ENCODE peak calls at places on chromosome 19, in ten cellular contexts. One of them, this sample, is unnamed.

GRCh38 chr19:12733369-12733896 is 1.1 kb downstream of the TRIR start:
- DNase-seq in breast epithelium: no peak
- DNase-seq in fibroblast of pulmonary artery: peak; percentile 49
- DNase-seq in AG09309: no peak
- DNase-seq in mammary epithelial cell: peak; percentile 44
- DNase-seq in AG10803: peak; percentile 51
- DNase-seq in dorsolateral prefrontal cortex: no peak
- DNase-seq in lower leg skin: no peak
- DNase-seq in cardiac fibroblast: peak; percentile 59
- DNase-seq in B cell: peak; percentile 59
- DNase-seq in this sample: no peak

GRCh38 chr19:23286477-23286876 is 36.3 kb upstream of the ZNF724 start:
- DNase-seq in cardiac fibroblast: no peak
- DNase-seq in lower leg skin: no peak
- DNase-seq in fibroblast of pulmonary artery: no peak
- DNase-seq in AG09309: no peak
- DNase-seq in breast epithelium: no peak
- DNase-seq in AG10803: no peak
- DNase-seq in dorsolateral prefrontal cortex: no peak
- DNase-seq in mammary epithelial cell: no peak
- DNase-seq in B cell: no peak
- DNase-seq in this sample: no peak

GRCh38 chr19:45195764-45196163 is 17.2 kb downstream of the BLOC1S3 start:
- DNase-seq in mammary epithelial cell: no peak
- DNase-seq in breast epithelium: no peak
- DNase-seq in dorsolateral prefrontal cortex: no peak
- DNase-seq in B cell: no peak
- DNase-seq in cardiac fibroblast: no peak
- DNase-seq in AG10803: peak; percentile 58
- DNase-seq in fibroblast of pulmonary artery: no peak
- DNase-seq in AG09309: no peak
- DNase-seq in lower leg skin: no peak
- DNase-seq in this sample: no peak

GRCh38 chr19:35236638-35237400 is 8.3 kb upstream of the FAM187B start:
- DNase-seq in AG09309: no peak
- DNase-seq in breast epithelium: no peak
- DNase-seq in lower leg skin: no peak
- DNase-seq in mammary epithelial cell: peak; percentile 30
- DNase-seq in fibroblast of pulmonary artery: no peak
- DNase-seq in AG10803: no peak
- DNase-seq in cardiac fibroblast: no peak
- DNase-seq in dorsolateral prefrontal cortex: no peak
- DNase-seq in B cell: peak; percentile 56
- DNase-seq in this sample: no peak

GRCh38 chr19:31718041-31718440 is 368.8 kb upstream of the TSHZ3 start:
- DNase-seq in lower leg skin: no peak
- DNase-seq in mammary epithelial cell: peak; percentile 8
- DNase-seq in cardiac fibroblast: no peak
- DNase-seq in B cell: no peak
- DNase-seq in dorsolateral prefrontal cortex: no peak
- DNase-seq in AG09309: no peak
- DNase-seq in fibroblast of pulmonary artery: no peak
- DNase-seq in breast epithelium: no peak
- DNase-seq in AG10803: peak; percentile 3
- DNase-seq in this sample: no peak

GRCh38 chr19:57477191-57478008 is at the start of gene ZNF772:
- DNase-seq in mammary epithelial cell: peak; percentile 91
- DNase-seq in AG09309: peak; percentile 79
- DNase-seq in breast epithelium: peak; percentile 86
- DNase-seq in B cell: peak; percentile 92
- DNase-seq in cardiac fibroblast: peak; percentile 96
- DNase-seq in fibroblast of pulmonary artery: peak; percentile 97
- DNase-seq in AG10803: peak; percentile 92
- DNase-seq in dorsolateral prefrontal cortex: peak; percentile 95
- DNase-seq in lower leg skin: peak; percentile 94
- DNase-seq in this sample: peak; percentile 72

GRCh38 chr19:3798137-3798536 is 12.0 kb upstream of the MATK start:
- DNase-seq in cardiac fibroblast: no peak
- DNase-seq in AG10803: peak; percentile 8
- DNase-seq in lower leg skin: no peak
- DNase-seq in mammary epithelial cell: no peak
- DNase-seq in breast epithelium: no peak
- DNase-seq in dorsolateral prefrontal cortex: no peak
- DNase-seq in B cell: no peak
- DNase-seq in AG09309: no peak
- DNase-seq in fibroblast of pulmonary artery: no peak
- DNase-seq in this sample: no peak

GRCh38 chr19:10268077-10268476 is 2.8 kb upstream of the ICAM1 start:
- DNase-seq in B cell: no peak
- DNase-seq in fibroblast of pulmonary artery: no peak
- DNase-seq in cardiac fibroblast: no peak
- DNase-seq in AG09309: no peak
- DNase-seq in AG10803: no peak
- DNase-seq in lower leg skin: no peak
- DNase-seq in mammary epithelial cell: no peak
- DNase-seq in dorsolateral prefrontal cortex: no peak
- DNase-seq in breast epithelium: no peak
- DNase-seq in this sample: no peak

GRCh38 chr19:4955274-4955673 is 13.6 kb upstream of the KDM4B start:
- DNase-seq in breast epithelium: no peak
- DNase-seq in AG10803: no peak
- DNase-seq in lower leg skin: no peak
- DNase-seq in AG09309: no peak
- DNase-seq in cardiac fibroblast: no peak
- DNase-seq in dorsolateral prefrontal cortex: no peak
- DNase-seq in B cell: no peak
- DNase-seq in fibroblast of pulmonary artery: no peak
- DNase-seq in mammary epithelial cell: no peak
- DNase-seq in this sample: no peak

GRCh38 chr19:45881909-45882528 is 3.9 kb downstream of the IRF2BP1 start:
- DNase-seq in B cell: no peak
- DNase-seq in cardiac fibroblast: no peak
- DNase-seq in mammary epithelial cell: no peak
- DNase-seq in lower leg skin: no peak
- DNase-seq in AG09309: no peak
- DNase-seq in AG10803: no peak
- DNase-seq in breast epithelium: no peak
- DNase-seq in dorsolateral prefrontal cortex: no peak
- DNase-seq in fibroblast of pulmonary artery: no peak
- DNase-seq in this sample: no peak

GRCh38 chr19:13978721-13979191 is 26.4 kb downstream of the DCAF15 start:
- DNase-seq in breast epithelium: no peak
- DNase-seq in AG10803: no peak
- DNase-seq in lower leg skin: no peak
- DNase-seq in AG09309: no peak
- DNase-seq in fibroblast of pulmonary artery: no peak
- DNase-seq in B cell: no peak
- DNase-seq in mammary epithelial cell: no peak
- DNase-seq in dorsolateral prefrontal cortex: no peak
- DNase-seq in cardiac fibroblast: no peak
- DNase-seq in this sample: no peak

GRCh38 chr19:29749450-29749849 is 34.4 kb upstream of the C19orf12 start:
- DNase-seq in lower leg skin: no peak
- DNase-seq in AG09309: no peak
- DNase-seq in dorsolateral prefrontal cortex: no peak
- DNase-seq in AG10803: no peak
- DNase-seq in cardiac fibroblast: no peak
- DNase-seq in B cell: no peak
- DNase-seq in fibroblast of pulmonary artery: no peak
- DNase-seq in mammary epithelial cell: no peak
- DNase-seq in breast epithelium: no peak
- DNase-seq in this sample: no peak

GRCh38 chr19:46717716-46718143 is 816 bp upstream of the PRKD2 start:
- DNase-seq in B cell: no peak
- DNase-seq in breast epithelium: no peak
- DNase-seq in cardiac fibroblast: no peak
- DNase-seq in fibroblast of pulmonary artery: no peak
- DNase-seq in AG10803: no peak
- DNase-seq in dorsolateral prefrontal cortex: no peak
- DNase-seq in lower leg skin: no peak
- DNase-seq in mammary epithelial cell: no peak
- DNase-seq in AG09309: no peak
- DNase-seq in this sample: no peak

GRCh38 chr19:36528921-36529518 is 949 bp upstream of the ZNF260 start:
- DNase-seq in cardiac fibroblast: no peak
- DNase-seq in B cell: peak; percentile 39
- DNase-seq in AG10803: no peak
- DNase-seq in lower leg skin: no peak
- DNase-seq in mammary epithelial cell: peak; percentile 35
- DNase-seq in breast epithelium: no peak
- DNase-seq in dorsolateral prefrontal cortex: peak; percentile 44
- DNase-seq in fibroblast of pulmonary artery: no peak
- DNase-seq in AG09309: no peak
- DNase-seq in this sample: no peak

GRCh38 chr19:2617393-2618165 is 84.9 kb downstream of the GNG7 start:
- DNase-seq in breast epithelium: no peak
- DNase-seq in dorsolateral prefrontal cortex: no peak
- DNase-seq in mammary epithelial cell: no peak
- DNase-seq in cardiac fibroblast: no peak
- DNase-seq in fibroblast of pulmonary artery: no peak
- DNase-seq in AG10803: no peak
- DNase-seq in lower leg skin: no peak
- DNase-seq in B cell: no peak
- DNase-seq in AG09309: no peak
- DNase-seq in this sample: no peak

GRCh38 chr19:2616741-2617392 is 85.6 kb downstream of the GNG7 start:
- DNase-seq in fibroblast of pulmonary artery: no peak
- DNase-seq in dorsolateral prefrontal cortex: no peak
- DNase-seq in AG10803: no peak
- DNase-seq in AG09309: no peak
- DNase-seq in breast epithelium: no peak
- DNase-seq in lower leg skin: no peak
- DNase-seq in cardiac fibroblast: no peak
- DNase-seq in mammary epithelial cell: no peak
- DNase-seq in B cell: no peak
- DNase-seq in this sample: no peak

GRCh38 chr19:2619076-2619475 is 83.4 kb downstream of the GNG7 start:
- DNase-seq in B cell: no peak
- DNase-seq in dorsolateral prefrontal cortex: no peak
- DNase-seq in breast epithelium: no peak
- DNase-seq in AG10803: no peak
- DNase-seq in cardiac fibroblast: no peak
- DNase-seq in mammary epithelial cell: no peak
- DNase-seq in lower leg skin: no peak
- DNase-seq in AG09309: no peak
- DNase-seq in fibroblast of pulmonary artery: no peak
- DNase-seq in this sample: no peak

GRCh38 chr19:2615782-2616181 is 86.7 kb downstream of the GNG7 start:
- DNase-seq in AG09309: no peak
- DNase-seq in fibroblast of pulmonary artery: no peak
- DNase-seq in B cell: no peak
- DNase-seq in dorsolateral prefrontal cortex: no peak
- DNase-seq in mammary epithelial cell: no peak
- DNase-seq in lower leg skin: no peak
- DNase-seq in AG10803: no peak
- DNase-seq in breast epithelium: no peak
- DNase-seq in cardiac fibroblast: no peak
- DNase-seq in this sample: no peak

DNA sequence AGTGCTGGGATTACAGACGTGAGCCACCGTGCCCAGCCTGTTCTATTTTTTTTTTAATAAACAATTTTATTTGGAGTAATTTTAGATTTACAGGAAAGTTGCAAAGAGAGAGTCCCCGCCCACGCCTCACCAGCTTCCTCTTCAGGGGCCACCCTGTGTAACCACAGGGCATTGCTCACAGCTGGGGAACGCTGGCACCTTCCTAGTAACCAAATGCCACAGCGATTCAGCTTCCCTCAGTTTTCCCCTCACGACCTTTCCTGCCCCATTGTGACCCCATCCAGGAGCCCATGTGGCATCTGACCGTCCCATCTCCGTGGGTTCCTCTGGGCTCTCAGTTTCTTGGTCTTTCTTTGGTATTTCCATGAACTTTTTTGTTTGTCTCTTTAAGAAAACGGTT is 83.9 kb downstream of the GNG7 start:
- DNase-seq in dorsolateral prefrontal cortex: no peak
- DNase-seq in breast epithelium: no peak
- DNase-seq in lower leg skin: no peak
- DNase-seq in fibroblast of pulmonary artery: peak; percentile 58
- DNase-seq in AG09309: peak; percentile 55
- DNase-seq in B cell: peak; percentile 84
- DNase-seq in cardiac fibroblast: peak; percentile 71
- DNase-seq in mammary epithelial cell: peak; percentile 77
- DNase-seq in AG10803: peak; percentile 42
- DNase-seq in this sample: no peak
- TF ChIP-seq CTCF in dorsolateral prefrontal cortex: no peak
- TF ChIP-seq CTCF in breast epithelium: no peak
- TF ChIP-seq CTCF in lower leg skin: no peak
- TF ChIP-seq CTCF in fibroblast of pulmonary artery: no peak
- TF ChIP-seq CTCF in AG09309: no peak
- TF ChIP-seq CTCF in B cell: no peak
- TF ChIP-seq CTCF in cardiac fibroblast: no peak
- TF ChIP-seq CTCF in mammary epithelial cell: no peak
- TF ChIP-seq CTCF in AG10803: no peak
- TF ChIP-seq CTCF in this sample: no peak

GRCh38 chr19:19515764-19516519 is at the start of gene NDUFA13:
- DNase-seq in mammary epithelial cell: peak; percentile 91
- DNase-seq in AG09309: peak; percentile 43
- DNase-seq in lower leg skin: peak; percentile 93
- DNase-seq in breast epithelium: peak; percentile 95
- DNase-seq in B cell: peak; percentile 95
- DNase-seq in AG10803: peak; percentile 90
- DNase-seq in cardiac fibroblast: peak; percentile 96
- DNase-seq in fibroblast of pulmonary artery: peak; percentile 94
- DNase-seq in dorsolateral prefrontal cortex: peak; percentile 93
- DNase-seq in this sample: peak; percentile 80
- TF ChIP-seq CTCF in mammary epithelial cell: no peak
- TF ChIP-seq CTCF in AG09309: no peak
- TF ChIP-seq CTCF in lower leg skin: no peak
- TF ChIP-seq CTCF in breast epithelium: no peak
- TF ChIP-seq CTCF in B cell: no peak
- TF ChIP-seq CTCF in AG10803: peak; percentile 24
- TF ChIP-seq CTCF in cardiac fibroblast: no peak
- TF ChIP-seq CTCF in fibroblast of pulmonary artery: no peak
- TF ChIP-seq CTCF in dorsolateral prefrontal cortex: no peak
- TF ChIP-seq CTCF in this sample: no peak

GRCh38 chr19:42872608-42873007 is 6.9 kb downstream of the PSG1 start:
- DNase-seq in B cell: no peak
- DNase-seq in AG09309: no peak
- DNase-seq in AG10803: no peak
- DNase-seq in dorsolateral prefrontal cortex: no peak
- DNase-seq in mammary epithelial cell: no peak
- DNase-seq in cardiac fibroblast: no peak
- DNase-seq in breast epithelium: no peak
- DNase-seq in fibroblast of pulmonary artery: no peak
- DNase-seq in lower leg skin: no peak
- DNase-seq in this sample: no peak
- TF ChIP-seq CTCF in B cell: no peak
- TF ChIP-seq CTCF in AG09309: peak; percentile 35
- TF ChIP-seq CTCF in AG10803: peak; percentile 33
- TF ChIP-seq CTCF in dorsolateral prefrontal cortex: no peak
- TF ChIP-seq CTCF in mammary epithelial cell: peak; percentile 61
- TF ChIP-seq CTCF in cardiac fibroblast: no peak
- TF ChIP-seq CTCF in breast epithelium: no peak
- TF ChIP-seq CTCF in fibroblast of pulmonary artery: peak; percentile 1
- TF ChIP-seq CTCF in lower leg skin: no peak
- TF ChIP-seq CTCF in this sample: no peak

DNA sequence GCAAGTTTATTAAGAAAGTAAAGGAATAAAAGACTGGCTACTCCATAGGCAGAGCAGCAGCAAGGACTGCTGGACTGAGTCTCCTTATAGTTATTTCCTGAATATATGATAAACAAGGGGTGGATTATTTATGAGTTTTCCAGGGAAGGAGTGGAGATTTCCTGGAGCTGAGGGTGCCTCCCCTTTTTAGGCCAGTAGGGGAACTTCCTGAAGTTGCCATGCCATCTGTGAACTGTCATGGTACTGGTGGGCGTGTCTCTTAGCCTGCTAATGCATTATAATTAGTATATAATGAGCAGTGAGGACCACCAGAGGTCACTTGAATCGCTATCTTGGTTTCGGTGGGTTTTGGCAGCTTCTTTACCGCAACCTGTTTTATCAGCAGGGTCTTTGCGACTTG is 13.5 kb downstream of the ZSCAN5A start:
- DNase-seq in mammary epithelial cell: no peak
- DNase-seq in B cell: no peak
- DNase-seq in AG10803: no peak
- DNase-seq in breast epithelium: no peak
- DNase-seq in cardiac fibroblast: peak; percentile 3
- DNase-seq in fibroblast of pulmonary artery: peak; percentile 28
- DNase-seq in lower leg skin: no peak
- DNase-seq in dorsolateral prefrontal cortex: no peak
- DNase-seq in AG09309: no peak
- DNase-seq in this sample: no peak
- TF ChIP-seq CTCF in mammary epithelial cell: peak; percentile 8
- TF ChIP-seq CTCF in B cell: no peak
- TF ChIP-seq CTCF in AG10803: no peak
- TF ChIP-seq CTCF in breast epithelium: no peak
- TF ChIP-seq CTCF in cardiac fibroblast: peak; percentile 11
- TF ChIP-seq CTCF in fibroblast of pulmonary artery: peak; percentile 28
- TF ChIP-seq CTCF in lower leg skin: no peak
- TF ChIP-seq CTCF in dorsolateral prefrontal cortex: no peak
- TF ChIP-seq CTCF in AG09309: no peak
- TF ChIP-seq CTCF in this sample: peak; percentile 35